ENCODE peak calls at places on chromosomes 5 and 9, in ten cellular contexts. H is tibial nerve; O is RPMI8226; K is iPS-NIHi11; M is nephron progenitor cell; E is endothelial cell; C is upper lobe of right lung; Q is SJSA1; L is stimulated activated CD8-positive, alpha-beta memory T cell treated with anti-CD3 and anti-CD28 coated beads, Interleukin-7, amount 100 ng/mL, for 4 hours; S is activated T-helper 1 cell treated with anti-CD3 and anti-CD28 coated beads, Interleukin-2, amount 50 U/mL, for 16 hours. G is an unnamed sample.

GRCh38 chr9:33850267-33850629 is 33.3 kb downstream of the UBE2R2 start:
- DNase-seq in C (no peak), H (no peak), Q (no peak), M (no peak), L (no peak), K (no peak), O (no peak), S (no peak), E (no peak), G (no peak)

GRCh38 chr5:74382864-74383618 is 257.5 kb downstream of the ENC1 start:
- DNase-seq in H (no peak), O (no peak), E (no peak), S (no peak), Q (no peak), L (no peak), K (no peak), C (no peak), M (peak), G (no peak)

GRCh38 chr5:159559337-159559736 is 229.1 kb upstream of the IL12B start:
- DNase-seq in M (no peak), Q (no peak), C (no peak), H (no peak), L (no peak), O (no peak), E (no peak), K (no peak), S (no peak), G (no peak)

GRCh38 chr9:96476591-96476990 is 26.6 kb downstream of the HABP4 start:
- DNase-seq in E (no peak), C (no peak), L (no peak), O (no peak), M (no peak), K (no peak), S (no peak), H (no peak), Q (no peak), G (no peak)

GRCh38 chr5:177490311-177490991 is 7.0 kb downstream of the PDLIM7 start:
- DNase-seq in Q (no peak), C (no peak), L (no peak), M (no peak), K (no peak), H (no peak), S (no peak), O (peak), E (no peak), G (no peak)

GRCh38 chr5:149618581-149619248 is 37.4 kb downstream of the ARHGEF37 start:
- DNase-seq in Q (peak), L (no peak), M (peak), S (no peak), O (peak), C (no peak), H (no peak), K (peak), E (peak), G (no peak)

GRCh38 chr9:108117775-108118174 is 628.2 kb upstream of the KLF4 start:
- DNase-seq in C (no peak), L (no peak), S (no peak), M (peak), K (no peak), Q (no peak), O (no peak), H (no peak), E (no peak), G (no peak)

GRCh38 chr5:137376127-137376526 is 123.0 kb downstream of the SPOCK1 start:
- DNase-seq in K (peak), S (no peak), E (no peak), L (no peak), H (no peak), M (no peak), C (peak), O (no peak), Q (no peak), G (peak)

GRCh38 chr5:177433658-177434217 is 7.3 kb downstream of the GRK6 start:
- DNase-seq in S (no peak), E (no peak), H (no peak), Q (no peak), K (no peak), M (no peak), C (no peak), O (no peak), L (no peak), G (no peak)

GRCh38 chr5:16690243-16690839 is 73.5 kb upstream of the RETREG1 start:
- DNase-seq in C (no peak), M (peak), S (no peak), H (no peak), E (peak), L (no peak), K (peak), Q (peak), O (peak), G (no peak)

GRCh38 chr5:66529182-66529581 is 67.0 kb upstream of the MAST4 start:
- DNase-seq in L (no peak), K (peak), C (no peak), Q (no peak), S (no peak), E (peak), H (no peak), O (no peak), M (no peak), G (no peak)

GRCh38 chr5:6872441-6873160 is 159.4 kb downstream of the TENT4A start:
- DNase-seq in O (no peak), M (no peak), S (no peak), Q (no peak), H (no peak), E (no peak), K (no peak), C (no peak), L (no peak), G (no peak)

GRCh38 chr9:75505654-75506053 is 384.8 kb upstream of the PCSK5 start:
- DNase-seq in O (no peak), Q (no peak), L (no peak), E (no peak), S (no peak), K (no peak), C (no peak), M (no peak), H (no peak), G (no peak)

GRCh38 chr5:135662104-135662503 is 83.3 kb upstream of the CXCL14 start:
- DNase-seq in Q (no peak), L (no peak), O (no peak), H (no peak), S (no peak), K (no peak), M (no peak), E (no peak), C (no peak), G (no peak)

GRCh38 chr9:107685399-107685798 is 195.8 kb upstream of the KLF4 start:
- DNase-seq in L (no peak), O (no peak), M (no peak), K (no peak), E (no peak), C (no peak), H (no peak), S (no peak), Q (no peak), G (no peak)

GRCh38 chr5:163269624-163270023 is 167.8 kb upstream of the CCNG1 start:
- DNase-seq in O (peak), M (no peak), C (no peak), K (no peak), H (no peak), S (no peak), E (no peak), Q (no peak), L (no peak), G (no peak)

GRCh38 chr5:131957721-131958483 is 12.4 kb upstream of the MEIKIN start:
- DNase-seq in M (no peak), Q (no peak), H (no peak), C (no peak), E (no peak), S (no peak), L (no peak), K (no peak), O (no peak), G (peak)

GRCh38 chr9:93612796-93613154 is 36.4 kb downstream of the PHF2 start:
- DNase-seq in E (no peak), Q (no peak), K (no peak), L (no peak), O (no peak), S (no peak), M (no peak), C (no peak), H (no peak), G (no peak)

GRCh38 chr5:39661026-39661779 is 236.4 kb upstream of the DAB2 start:
- DNase-seq in S (no peak), O (no peak), C (no peak), M (no peak), K (no peak), E (no peak), Q (no peak), L (no peak), H (no peak), G (no peak)

GRCh38 chr5:78008356-78008967 is 232.3 kb upstream of the TBCA start:
- DNase-seq in Q (no peak), M (peak), S (no peak), L (no peak), C (no peak), O (peak), H (no peak), K (peak), E (peak), G (peak)

GRCh38 chr9:18492612-18493011 is 18.7 kb downstream of the ADAMTSL1 start:
- DNase-seq in Q (no peak), E (no peak), H (no peak), O (no peak), L (no peak), C (no peak), K (no peak), S (no peak), M (no peak), G (no peak)

GRCh38 chr9:122821278-122821952 is 7.0 kb downstream of the PDCL start:
- DNase-seq in M (no peak), S (no peak), E (no peak), O (no peak), Q (no peak), H (peak), K (no peak), L (no peak), C (peak), G (no peak)

GRCh38 chr9:85859751-85860150 is 81.2 kb upstream of the NAA35 start:
- DNase-seq in L (no peak), C (no peak), H (no peak), O (no peak), E (no peak), K (no peak), Q (no peak), M (no peak), S (no peak), G (no peak)

GRCh38 chr5:32612134-32612888 is 27.0 kb downstream of the SUB1 start:
- DNase-seq in L (no peak), C (no peak), O (no peak), K (no peak), M (no peak), S (no peak), E (no peak), Q (no peak), H (no peak), G (no peak)

GRCh38 chr5:176856746-176857145 is 42.4 kb downstream of the HK3 start:
- DNase-seq in S (no peak), M (no peak), C (no peak), H (no peak), Q (no peak), O (no peak), L (no peak), E (no peak), K (no peak), G (no peak)

GRCh38 chr5:147731708-147732551 is 50.6 kb downstream of the JAKMIP2 start:
- DNase-seq in Q (no peak), S (no peak), H (no peak), O (no peak), L (no peak), C (no peak), K (no peak), E (no peak), M (no peak), G (no peak)

GRCh38 chr5:154873791-154874331 is 15.4 kb downstream of the CNOT8 start:
- DNase-seq in M (no peak), C (no peak), Q (no peak), E (no peak), K (no peak), L (no peak), O (no peak), H (no peak), S (no peak), G (no peak)

GRCh38 chr5:128353416-128354107 is 184.5 kb downstream of the FBN2 start:
- DNase-seq in Q (no peak), K (no peak), E (no peak), M (no peak), O (no peak), S (no peak), H (no peak), C (no peak), L (no peak), G (no peak)

GRCh38 chr9:212265-212664 is 2.4 kb upstream of the DOCK8 start:
- DNase-seq in H (no peak), K (no peak), M (no peak), S (no peak), E (no peak), C (no peak), L (no peak), Q (no peak), O (no peak), G (no peak)

GRCh38 chr9:112048924-112049785 is 125.9 kb downstream of the SUSD1 start:
- DNase-seq in L (no peak), K (no peak), O (peak), Q (no peak), M (no peak), S (no peak), C (no peak), E (no peak), H (no peak), G (no peak)

GRCh38 chr9:109639666-109640231 is 140.2 kb upstream of the PALM2AKAP2 start:
- DNase-seq in O (no peak), S (no peak), E (no peak), Q (no peak), H (no peak), M (no peak), L (no peak), K (no peak), C (no peak), G (no peak)

GRCh38 chr5:158777647-158778368 is 321.9 kb downstream of the EBF1 start:
- DNase-seq in S (no peak), Q (no peak), E (peak), H (no peak), L (no peak), C (no peak), M (no peak), K (no peak), O (no peak), G (no peak)

GRCh38 chr5:102536323-102536928 is 37.6 kb upstream of the SLCO6A1 start:
- DNase-seq in Q (no peak), L (no peak), O (no peak), M (no peak), E (no peak), H (no peak), K (no peak), C (no peak), S (no peak), G (no peak)

G was measured in thyroid gland.